ENCODE peak calls at places on chromosomes 16 and 17, in five cellular contexts. R is heart right ventricle; N is SJSA1; W is PC-3; B is naive thymus-derived CD4-positive, alpha-beta T cell. Q is an unnamed sample.

GRCh38 chr17:61179316-61179715 is 220.3 kb upstream of the TBX2 start:
- DNase-seq in B (no peak), W (no peak), R (no peak), N (no peak), Q (no peak)

GRCh38 chr17:9258115-9259020 is 237.1 kb downstream of the NTN1 start:
- DNase-seq in W (no peak), B (no peak), R (no peak), N (no peak), Q (peak; percentile 20)

GRCh38 chr17:10192963-10193362 is 5.4 kb downstream of the GAS7 start:
- DNase-seq in B (no peak), W (no peak), N (no peak), R (no peak), Q (no peak)

GRCh38 chr17:2977157-2977556 is 86.2 kb downstream of the OR1D5 start:
- DNase-seq in W (no peak), R (no peak), N (no peak), B (no peak), Q (no peak)

GRCh38 chr17:74529243-74529642 is 2.0 kb downstream of the CD300LB start:
- DNase-seq in W (no peak), B (no peak), N (no peak), R (no peak), Q (no peak)

GRCh38 chr17:2683912-2684311 is 27.7 kb downstream of the CLUH start:
- DNase-seq in W (peak; percentile 29), R (no peak), B (no peak), N (no peak), Q (peak; percentile 19)

GRCh38 chr16:61590577-61590976 is 445.7 kb downstream of the CDH8 start:
- DNase-seq in R (no peak), W (no peak), N (no peak), B (no peak), Q (no peak)

GRCh38 chr17:40069751-40070643 is 7.2 kb downstream of the THRA start:
- DNase-seq in B (peak; percentile 34), R (peak; percentile 31), N (peak; percentile 55), W (peak; percentile 25), Q (peak; percentile 53)

GRCh38 chr17:81026266-81027036 is 8.5 kb upstream of the BAIAP2 start:
- DNase-seq in N (no peak), R (no peak), B (no peak), W (no peak), Q (no peak)

GRCh38 chr17:43871947-43872690 is 25.1 kb downstream of the CD300LG start:
- DNase-seq in R (no peak), N (no peak), B (no peak), W (peak; percentile 36), Q (no peak)

GRCh38 chr17:57861000-57861736 is 11.3 kb upstream of the MRPS23 start:
- DNase-seq in N (no peak), B (peak; percentile 36), W (peak; percentile 50), R (peak; percentile 56), Q (peak; percentile 30)

GRCh38 chr17:19242323-19242722 is 5.2 kb downstream of the EPN2 start:
- DNase-seq in B (no peak), N (no peak), R (no peak), W (peak; percentile 87), Q (peak; percentile 21)

GRCh38 chr16:31071861-31072260 is 2.2 kb downstream of the ZNF668 start:
- DNase-seq in W (peak; percentile 15), B (no peak), R (no peak), N (no peak), Q (peak; percentile 21)

GRCh38 chr16:35573407-35573806 is 2114.0 kb downstream of the TP53TG3F start:
- DNase-seq in N (peak; percentile 16), B (no peak), W (no peak), R (no peak), Q (no peak)

GRCh38 chr17:80951121-80952090 is 40.2 kb upstream of the CHMP6 start:
- DNase-seq in R (no peak), B (no peak), W (no peak), N (no peak), Q (no peak)

GRCh38 chr17:44331249-44331760 is 6.7 kb upstream of the SLC25A39 start:
- DNase-seq in R (no peak), B (peak; percentile 77), N (no peak), W (peak; percentile 97), Q (peak; percentile 80)

GRCh38 chr16:53232826-53233529 is 178.2 kb downstream of the CHD9 start:
- DNase-seq in N (no peak), R (no peak), B (no peak), W (peak; percentile 25), Q (no peak)

GRCh38 chr16:66660422-66661209 is 35.9 kb downstream of the CMTM4 start:
- DNase-seq in W (peak; percentile 73), B (no peak), R (peak; percentile 57), N (peak; percentile 77), Q (peak; percentile 90)

GRCh38 chr16:83328936-83329335 is 478.8 kb upstream of the HSBP1 start:
- DNase-seq in R (no peak), N (no peak), B (no peak), W (no peak), Q (no peak)

GRCh38 chr16:61014869-61015268 is 1021.4 kb downstream of the CDH8 start:
- DNase-seq in W (no peak), R (no peak), N (no peak), B (no peak), Q (no peak)

GRCh38 chr16:56288019-56288418 is 96.7 kb downstream of the GNAO1 start:
- DNase-seq in R (no peak), N (no peak), W (no peak), B (no peak), Q (no peak)

GRCh38 chr17:79515646-79516604 is 94.9 kb downstream of the RBFOX3 start:
- DNase-seq in B (no peak), W (no peak), R (no peak), N (no peak), Q (no peak)

GRCh38 chr16:78844028-78844427 is 744.6 kb downstream of the WWOX start:
- DNase-seq in W (no peak), R (no peak), N (no peak), B (no peak), Q (no peak)

GRCh38 chr17:77600346-77600745 is 358.2 kb upstream of the TNRC6C start:
- DNase-seq in N (no peak), W (no peak), B (no peak), R (no peak), Q (no peak)

GRCh38 chr16:54526087-54526486 is 239.5 kb upstream of the IRX3 start:
- DNase-seq in W (no peak), N (no peak), R (no peak), B (no peak), Q (no peak)

GRCh38 chr17:51085150-51085805 is 35.4 kb downstream of the SPAG9 start:
- DNase-seq in B (no peak), N (no peak), W (peak; percentile 90), R (no peak), Q (peak; percentile 79)

GRCh38 chr17:46841561-46842379 is 9.6 kb upstream of the WNT9B start:
- DNase-seq in N (no peak), B (no peak), W (peak; percentile 46), R (no peak), Q (no peak)

GRCh38 chr17:78360371-78361226 is 722 bp upstream of the SOCS3 start:
- DNase-seq in W (peak; percentile 98), N (peak; percentile 97), R (peak; percentile 97), B (peak; percentile 83), Q (peak; percentile 84)

GRCh38 chr17:27760069-27760885 is 40.1 kb downstream of the NOS2 start:
- DNase-seq in B (peak; percentile 60), N (peak; percentile 64), R (peak; percentile 75), W (peak; percentile 57), Q (peak; percentile 38)

GRCh38 chr17:42087736-42088705 is 10.3 kb downstream of the ZNF385C start:
- DNase-seq in R (no peak), N (no peak), B (no peak), W (no peak), Q (no peak)

DNA sequence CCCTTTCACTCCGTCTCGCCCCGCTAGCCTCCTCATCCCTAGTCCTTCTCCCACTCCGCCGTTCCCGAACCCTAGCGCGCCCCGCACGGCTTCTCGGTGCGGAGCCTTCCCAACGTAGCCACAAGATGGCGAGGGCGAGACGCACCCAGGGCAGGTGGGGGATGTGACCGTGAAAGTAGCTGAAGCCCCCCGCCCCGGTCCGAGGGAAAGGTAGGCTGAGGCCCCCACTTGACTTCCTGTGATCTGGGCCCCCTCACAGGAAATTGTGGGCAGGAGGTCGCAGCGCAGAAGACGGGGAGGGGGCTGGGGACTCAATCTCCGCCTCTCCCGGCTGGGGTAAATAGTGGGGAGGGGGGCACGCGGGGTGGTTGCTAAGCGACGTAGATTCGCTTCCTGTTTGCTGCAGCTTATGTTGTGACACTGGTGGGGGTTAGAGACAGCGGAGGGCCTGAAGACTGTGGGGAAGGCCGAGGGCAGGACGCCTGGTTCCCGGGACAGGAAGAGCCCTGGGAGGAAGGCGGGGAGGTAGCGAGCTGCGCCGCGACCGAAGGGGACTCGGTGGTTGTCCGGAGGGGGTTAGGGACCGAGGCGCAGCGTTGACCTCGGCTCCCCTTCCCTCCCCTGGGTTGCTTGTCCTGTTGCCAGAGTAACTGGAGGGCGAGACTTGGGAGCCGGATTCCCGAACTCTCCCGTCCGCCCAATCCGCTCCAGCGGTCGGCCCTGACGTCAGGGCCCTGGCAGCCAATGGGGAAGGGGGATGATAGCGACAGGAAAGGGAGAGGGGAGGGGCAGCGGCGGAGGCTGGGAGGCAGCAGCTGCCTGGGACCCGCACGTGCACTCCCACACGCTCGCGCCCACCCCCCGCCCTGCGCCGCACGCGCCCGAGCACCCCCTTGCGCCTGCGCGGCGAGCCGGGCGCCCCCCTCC is 1.1 kb downstream of the KDM6B start:
- DNase-seq in R (peak; percentile 97), N (peak; percentile 96), B (peak; percentile 95), W (peak; percentile 97), Q (peak; percentile 100)
- H3K36me3 ChIP-seq in R (no peaks in the 10 kb centered on the region), N (no peaks in the 10 kb centered on the region), B (peaks cover 3% of the 10 kb centered on the region), W (no peaks in the 10 kb centered on the region), Q (peaks cover 2% of the 10 kb centered on the region)

GRCh38 chr16:23521965-23522364 is 11.7 kb upstream of the GGA2 start:
- DNase-seq in B (no peak), R (no peak), N (no peak), W (no peak), Q (no peak)

GRCh38 chr16:23518435-23518891 is 8.2 kb upstream of the GGA2 start:
- DNase-seq in W (peak; percentile 40), N (no peak), B (no peak), R (no peak), Q (peak; percentile 67)

GRCh38 chr16:23519282-23519681 is 9.0 kb upstream of the GGA2 start:
- DNase-seq in R (no peak), B (no peak), W (no peak), N (no peak), Q (no peak)

GRCh38 chr16:23521037-23521743 is 10.9 kb upstream of the GGA2 start:
- DNase-seq in R (no peak), W (no peak), N (no peak), B (no peak), Q (no peak)

GRCh38 chr16:23520500-23520899 is 10.2 kb upstream of the GGA2 start:
- DNase-seq in W (no peak), N (no peak), R (no peak), B (no peak), Q (no peak)
- H3K4me1 ChIP-seq in W (peaks cover 8% of the 10 kb centered on the region), N (no peaks in the 10 kb centered on the region), R (no peaks in the 10 kb centered on the region), B (peaks cover 6% of the 10 kb centered on the region), Q (peaks cover 8% of the 10 kb centered on the region)

GRCh38 chr17:32449963-32450362 is 5.7 kb downstream of the PSMD11 start:
- DNase-seq in N (no peak), R (no peak), B (no peak), W (no peak), Q (no peak)
- H3K36me3 ChIP-seq in N (peaks cover 89% of the 10 kb centered on the region), R (no peaks in the 10 kb centered on the region), B (peaks cover 68% of the 10 kb centered on the region), W (peaks cover 78% of the 10 kb centered on the region), Q (peaks cover 13% of the 10 kb centered on the region)

DNA sequence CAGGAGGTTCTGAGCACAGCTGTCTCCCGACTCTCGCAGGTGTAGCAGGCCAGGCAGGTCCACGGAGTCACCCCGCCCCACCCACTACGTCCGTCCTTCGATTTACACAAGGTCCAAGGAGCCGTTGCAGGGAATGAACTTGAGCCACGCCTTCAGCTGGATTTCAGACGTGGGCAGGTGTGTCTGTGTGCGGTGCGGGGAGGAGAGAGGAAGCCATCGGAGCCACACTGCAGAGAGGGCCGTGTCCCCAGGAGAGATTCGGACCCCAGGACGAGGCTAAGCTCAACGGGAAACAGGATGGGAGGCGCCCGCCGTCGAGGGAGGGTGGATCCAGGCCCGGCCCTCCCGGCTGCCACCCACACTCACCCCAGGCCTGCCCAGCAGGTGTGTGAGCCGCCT is 50.3 kb downstream of the RPH3AL start:
- DNase-seq in R (no peak), W (no peak), N (no peak), B (no peak), Q (no peak)
- H3K4me1 ChIP-seq in R (peaks cover 41% of the 10 kb centered on the region), W (no peaks in the 10 kb centered on the region), N (no peaks in the 10 kb centered on the region), B (no peaks in the 10 kb centered on the region), Q (no peaks in the 10 kb centered on the region)